ENCODE peak calls at places on chromosomes 7 and 10, in six cellular contexts. T is GM12891; Q is HEK293T; I is NCI-H1930; X is stimulated activated CD8-positive, alpha-beta memory T cell treated with anti-CD3 and anti-CD28 coated beads, Interleukin-12 subunit alpha, Interleukin-12 subunit beta, amount 100 ng/mL, for 4 hours; K is uterus. Y is an unnamed sample.

GRCh38 chr7:136389933-136390332 is 412.8 kb upstream of the MTPN start:
- DNase-seq in T (no peak), Q (no peak), I (no peak), X (no peak), K (no peak), Y (no peak)

GRCh38 chr7:23476286-23477169 is 6.2 kb upstream of the IGF2BP3 start:
- DNase-seq in T (no peak), Q (no peak), I (no peak), X (no peak), K (no peak), Y (no peak)

GRCh38 chr10:97731346-97732051 is 5.4 kb upstream of the ZFYVE27 start:
- DNase-seq in T (no peak), Q (peak; percentile 76), I (peak; percentile 45), X (no peak), K (peak; percentile 78), Y (no peak)

GRCh38 chr10:58107506-58107905 is 160.2 kb downstream of the IPMK start:
- DNase-seq in T (no peak), Q (no peak), I (no peak), X (no peak), K (no peak), Y (no peak)

GRCh38 chr7:120860151-120860550 is 2.2 kb upstream of the TSPAN12 start:
- DNase-seq in T (no peak), Q (no peak), I (no peak), X (no peak), K (no peak), Y (no peak)

GRCh38 chr10:99981581-99982199 is 28.1 kb downstream of the DNMBP start:
- DNase-seq in T (no peak), Q (no peak), I (no peak), X (no peak), K (no peak), Y (no peak)

GRCh38 chr7:44326261-44327125 is 1.1 kb upstream of the CAMK2B start:
- DNase-seq in T (no peak), Q (peak; percentile 5), I (no peak), X (no peak), K (no peak), Y (no peak)

GRCh38 chr10:5595591-5596590 is 70.5 kb downstream of the ASB13 start:
- DNase-seq in T (no peak), Q (no peak), I (no peak), X (no peak), K (no peak), Y (no peak)

GRCh38 chr10:480928-481551 is 208.4 kb downstream of the DIP2C start:
- DNase-seq in T (no peak), Q (no peak), I (no peak), X (no peak), K (no peak), Y (no peak)

Y was measured in stimulated activated effector memory CD8-positive, alpha-beta T cell treated with anti-CD3 and anti-CD28 coated beads, Interleukin-12 subunit alpha, Interleukin-12 subunit beta, amount 100 ng/mL, for 72 hours.